ENCODE peak calls at places on chromosomes 7 and 10, in seven cellular contexts. One of them, this sample, is unnamed.

GRCh38 chr7:155214328-155214986 is 83.2 kb upstream of the INSIG1 start:
- DNase-seq in epithelial cell of proximal tubule: no peak
- DNase-seq in pancreas: peak; percentile 60
- DNase-seq in astrocyte of the spinal cord: no peak
- DNase-seq in epithelial cell of esophagus: peak; percentile 18
- DNase-seq in Caki2: no peak
- DNase-seq in SK-N-SH: no peak
- DNase-seq in this sample: peak; percentile 72

GRCh38 chr10:11578802-11579255 is 32.6 kb downstream of the USP6NL start:
- DNase-seq in epithelial cell of esophagus: no peak
- DNase-seq in astrocyte of the spinal cord: no peak
- DNase-seq in SK-N-SH: no peak
- DNase-seq in Caki2: no peak
- DNase-seq in epithelial cell of proximal tubule: no peak
- DNase-seq in pancreas: no peak
- DNase-seq in this sample: no peak

GRCh38 chr7:138804618-138805017 is 6.6 kb upstream of the ATP6V0A4 start:
- DNase-seq in epithelial cell of esophagus: no peak
- DNase-seq in astrocyte of the spinal cord: no peak
- DNase-seq in Caki2: no peak
- DNase-seq in SK-N-SH: no peak
- DNase-seq in pancreas: no peak
- DNase-seq in epithelial cell of proximal tubule: no peak
- DNase-seq in this sample: no peak

GRCh38 chr7:151248191-151249033 is at the start of gene SMARCD3:
- DNase-seq in epithelial cell of esophagus: peak; percentile 47
- DNase-seq in Caki2: peak; percentile 56
- DNase-seq in astrocyte of the spinal cord: peak; percentile 62
- DNase-seq in epithelial cell of proximal tubule: no peak
- DNase-seq in SK-N-SH: peak; percentile 93
- DNase-seq in pancreas: peak; percentile 74
- DNase-seq in this sample: peak; percentile 94

GRCh38 chr10:100733319-100733718 is 12.1 kb upstream of the PAX2 start:
- DNase-seq in Caki2: no peak
- DNase-seq in epithelial cell of esophagus: no peak
- DNase-seq in epithelial cell of proximal tubule: no peak
- DNase-seq in SK-N-SH: no peak
- DNase-seq in astrocyte of the spinal cord: no peak
- DNase-seq in pancreas: no peak
- DNase-seq in this sample: no peak

GRCh38 chr10:110434477-110435096 is 63.1 kb upstream of the DUSP5 start:
- DNase-seq in SK-N-SH: no peak
- DNase-seq in epithelial cell of esophagus: no peak
- DNase-seq in epithelial cell of proximal tubule: no peak
- DNase-seq in pancreas: no peak
- DNase-seq in astrocyte of the spinal cord: no peak
- DNase-seq in Caki2: no peak
- DNase-seq in this sample: peak; percentile 24

GRCh38 chr10:86650151-86650550 is 4.2 kb upstream of the OPN4 start:
- DNase-seq in epithelial cell of esophagus: no peak
- DNase-seq in epithelial cell of proximal tubule: no peak
- DNase-seq in pancreas: peak; percentile 5
- DNase-seq in astrocyte of the spinal cord: no peak
- DNase-seq in Caki2: no peak
- DNase-seq in SK-N-SH: peak; percentile 29
- DNase-seq in this sample: no peak

GRCh38 chr7:155734445-155734809 is 77.8 kb downstream of the SHH start:
- DNase-seq in epithelial cell of proximal tubule: no peak
- DNase-seq in pancreas: no peak
- DNase-seq in epithelial cell of esophagus: peak; percentile 21
- DNase-seq in SK-N-SH: no peak
- DNase-seq in astrocyte of the spinal cord: no peak
- DNase-seq in Caki2: no peak
- DNase-seq in this sample: no peak

This sample was measured in upper lobe of left lung.